ENCODE peak calls at places on chromosome 7, in six cellular contexts. One of them, this sample, is unnamed.

GRCh38 chr7:102306916-102307677 is 20.4 kb downstream of the SH2B2 start:
- DNase-seq in HFF-Myc: no peak
- DNase-seq in iPS DF 19.7: no peak
- DNase-seq in dorsolateral prefrontal cortex: no peak
- DNase-seq in activated CD4-positive, CD25-positive, alpha-beta regulatory T cell: no peak
- DNase-seq in AG10803: peak
- DNase-seq in this sample: peak

GRCh38 chr7:18896343-18896975 is 221.0 kb downstream of the TWIST1 start:
- DNase-seq in HFF-Myc: no peak
- DNase-seq in iPS DF 19.7: no peak
- DNase-seq in dorsolateral prefrontal cortex: no peak
- DNase-seq in activated CD4-positive, CD25-positive, alpha-beta regulatory T cell: no peak
- DNase-seq in AG10803: no peak
- DNase-seq in this sample: no peak

GRCh38 chr7:138755831-138756590 is 41.8 kb upstream of the TMEM213 start:
- DNase-seq in HFF-Myc: no peak
- DNase-seq in iPS DF 19.7: no peak
- DNase-seq in dorsolateral prefrontal cortex: no peak
- DNase-seq in activated CD4-positive, CD25-positive, alpha-beta regulatory T cell: no peak
- DNase-seq in AG10803: no peak
- DNase-seq in this sample: no peak

GRCh38 chr7:135597926-135598305 is 40.2 kb downstream of the NUP205 start:
- DNase-seq in HFF-Myc: no peak
- DNase-seq in iPS DF 19.7: no peak
- DNase-seq in dorsolateral prefrontal cortex: no peak
- DNase-seq in activated CD4-positive, CD25-positive, alpha-beta regulatory T cell: no peak
- DNase-seq in AG10803: no peak
- DNase-seq in this sample: no peak

GRCh38 chr7:139697031-139697430 is 80.8 kb downstream of the HIPK2 start:
- DNase-seq in HFF-Myc: no peak
- DNase-seq in iPS DF 19.7: no peak
- DNase-seq in dorsolateral prefrontal cortex: no peak
- DNase-seq in activated CD4-positive, CD25-positive, alpha-beta regulatory T cell: no peak
- DNase-seq in AG10803: no peak
- DNase-seq in this sample: no peak

GRCh38 chr7:114021135-114021534 is 102.3 kb upstream of the PPP1R3A start:
- DNase-seq in HFF-Myc: no peak
- DNase-seq in iPS DF 19.7: no peak
- DNase-seq in dorsolateral prefrontal cortex: no peak
- DNase-seq in activated CD4-positive, CD25-positive, alpha-beta regulatory T cell: no peak
- DNase-seq in AG10803: no peak
- DNase-seq in this sample: no peak

GRCh38 chr7:82443801-82444219 is 233 bp upstream of the CACNA2D1 start:
- DNase-seq in HFF-Myc: no peak
- DNase-seq in iPS DF 19.7: no peak
- DNase-seq in dorsolateral prefrontal cortex: peak
- DNase-seq in activated CD4-positive, CD25-positive, alpha-beta regulatory T cell: no peak
- DNase-seq in AG10803: peak
- DNase-seq in this sample: peak

GRCh38 chr7:14754631-14755030 is 147.9 kb downstream of the DGKB start:
- DNase-seq in HFF-Myc: peak
- DNase-seq in iPS DF 19.7: no peak
- DNase-seq in dorsolateral prefrontal cortex: no peak
- DNase-seq in activated CD4-positive, CD25-positive, alpha-beta regulatory T cell: no peak
- DNase-seq in AG10803: peak
- DNase-seq in this sample: no peak

GRCh38 chr7:1421020-1421790 is 38.1 kb downstream of the MICALL2 start:
- DNase-seq in HFF-Myc: no peak
- DNase-seq in iPS DF 19.7: no peak
- DNase-seq in dorsolateral prefrontal cortex: no peak
- DNase-seq in activated CD4-positive, CD25-positive, alpha-beta regulatory T cell: no peak
- DNase-seq in AG10803: no peak
- DNase-seq in this sample: no peak

GRCh38 chr7:83509255-83510021 is 139.5 kb downstream of the SEMA3E start:
- DNase-seq in HFF-Myc: no peak
- DNase-seq in iPS DF 19.7: no peak
- DNase-seq in dorsolateral prefrontal cortex: no peak
- DNase-seq in activated CD4-positive, CD25-positive, alpha-beta regulatory T cell: no peak
- DNase-seq in AG10803: no peak
- DNase-seq in this sample: no peak

GRCh38 chr7:123795917-123796316 is 47.1 kb upstream of the WASL start:
- DNase-seq in HFF-Myc: no peak
- DNase-seq in iPS DF 19.7: no peak
- DNase-seq in dorsolateral prefrontal cortex: no peak
- DNase-seq in activated CD4-positive, CD25-positive, alpha-beta regulatory T cell: no peak
- DNase-seq in AG10803: no peak
- DNase-seq in this sample: no peak

GRCh38 chr7:155566011-155566836 is 19.9 kb upstream of the CNPY1 start:
- DNase-seq in HFF-Myc: no peak
- DNase-seq in iPS DF 19.7: no peak
- DNase-seq in dorsolateral prefrontal cortex: no peak
- DNase-seq in activated CD4-positive, CD25-positive, alpha-beta regulatory T cell: no peak
- DNase-seq in AG10803: no peak
- DNase-seq in this sample: no peak

GRCh38 chr7:94087664-94088352 is 83.7 kb upstream of the BET1 start:
- DNase-seq in HFF-Myc: peak
- DNase-seq in iPS DF 19.7: peak
- DNase-seq in dorsolateral prefrontal cortex: peak
- DNase-seq in activated CD4-positive, CD25-positive, alpha-beta regulatory T cell: no peak
- DNase-seq in AG10803: peak
- DNase-seq in this sample: peak